ENCODE peak calls at places on chromosomes 3 and 15, in seven cellular contexts. X is brain microvascular endothelial cell, B is BE2C, Z is fibroblast of lung, P is bronchial epithelial cell, K is esophagus squamous epithelium, I is heart left ventricle. T is an unnamed sample.

GRCh38 chr3:29202368-29202767 is 78.5 kb upstream of the RBMS3 start:
- DNase-seq in P (peak), B (no peak), Z (peak), K (no peak), I (no peak), X (no peak), T (no peak)

GRCh38 chr3:16151109-16151508 is 23.4 kb upstream of the GALNT15 start:
- DNase-seq in K (no peak), Z (peak), I (peak), P (peak), X (peak), B (no peak), T (no peak)

GRCh38 chr15:27679621-27680521 is 419.2 kb downstream of the OCA2 start:
- DNase-seq in K (no peak), Z (peak), P (no peak), X (no peak), B (peak), I (no peak), T (no peak)

GRCh38 chr15:92166751-92167412 is 226.8 kb upstream of the ST8SIA2 start:
- DNase-seq in B (peak), Z (no peak), X (no peak), I (peak), P (no peak), K (no peak), T (no peak)

GRCh38 chr3:104715972-104716371 is 650.7 kb upstream of the ALCAM start:
- DNase-seq in K (no peak), Z (no peak), I (no peak), P (no peak), B (peak), X (no peak), T (no peak)

GRCh38 chr15:89105147-89105546 is 16.9 kb downstream of the ABHD2 start:
- DNase-seq in Z (peak), K (no peak), X (peak), I (no peak), P (peak), B (no peak), T (no peak)

GRCh38 chr3:50473768-50474167 is 29.7 kb downstream of the CACNA2D2 start:
- DNase-seq in B (no peak), Z (no peak), X (no peak), I (peak), P (no peak), K (no peak), T (no peak)

GRCh38 chr3:52153389-52154096 is 680 bp downstream of the POC1A start:
- DNase-seq in X (peak), Z (no peak), K (no peak), P (peak), I (no peak), B (no peak), T (no peak)

GRCh38 chr3:177341766-177342165 is 144.5 kb upstream of the TBL1XR1 start:
- DNase-seq in Z (no peak), P (no peak), K (no peak), I (no peak), B (no peak), X (no peak), T (no peak)

GRCh38 chr15:25864966-25865365 is 1.8 kb upstream of the ATP10A start:
- DNase-seq in P (no peak), I (no peak), B (no peak), X (no peak), K (no peak), Z (no peak), T (no peak)

GRCh38 chr3:49469037-49469875 is 811 bp upstream of the DAG1 start:
- DNase-seq in K (no peak), X (peak), B (peak), P (peak), I (peak), Z (peak), T (no peak)

GRCh38 chr3:29912600-29913288 is 631.9 kb downstream of the RBMS3 start:
- DNase-seq in I (no peak), P (no peak), Z (no peak), X (no peak), B (no peak), K (no peak), T (no peak)

GRCh38 chr3:67876261-67876660 is 221.8 kb upstream of the SUCLG2 start:
- DNase-seq in I (no peak), X (no peak), K (no peak), B (no peak), Z (no peak), P (no peak), T (no peak)

GRCh38 chr3:94336076-94336741 is 273.3 kb downstream of the NSUN3 start:
- DNase-seq in K (no peak), X (peak), B (no peak), Z (peak), I (no peak), P (peak), T (no peak)

GRCh38 chr3:169146112-169146665 is 517.3 kb downstream of the MECOM start:
- DNase-seq in Z (peak), I (peak), K (no peak), X (peak), B (peak), P (peak), T (peak)

GRCh38 chr15:48385431-48385830 is 54.2 kb downstream of the DUT start:
- DNase-seq in I (no peak), B (no peak), P (peak), K (no peak), X (peak), Z (peak), T (no peak)

GRCh38 chr15:69293741-69294615 is 4.7 kb upstream of the PAQR5 start:
- DNase-seq in K (no peak), X (no peak), Z (no peak), P (no peak), B (no peak), I (no peak), T (no peak)

GRCh38 chr3:48446425-48447193 is at the start of gene ATRIP:
- DNase-seq in Z (peak), K (peak), I (peak), B (peak), P (peak), X (peak), T (peak)
- TF ChIP-seq CTCF in Z (no peak), K (no peak), I (no peak), B (no peak), P (peak), X (no peak), T (no peak)

DNA sequence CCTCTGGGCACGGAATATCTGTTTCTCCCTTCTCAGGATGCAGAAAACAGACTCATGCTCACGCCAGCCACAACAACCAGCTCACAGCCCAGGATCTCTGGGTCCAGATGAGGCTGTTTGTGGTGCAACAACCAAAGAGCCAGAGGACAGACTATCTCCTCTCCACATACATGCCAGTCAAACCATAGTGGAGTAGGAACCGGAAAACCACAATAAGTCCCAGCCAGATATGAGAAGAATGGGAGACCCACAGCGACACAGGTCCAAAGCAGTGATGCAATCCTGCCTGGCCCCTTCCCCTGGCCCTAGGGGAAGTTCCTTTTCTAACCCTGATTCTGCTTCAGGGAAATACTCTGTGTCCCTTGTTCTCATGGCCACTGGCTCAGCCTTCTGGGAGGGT is 27.6 kb downstream of the MEX3B start:
- DNase-seq in X (no peak), Z (no peak), I (no peak), B (no peak), K (no peak), P (no peak), T (no peak)
- TF ChIP-seq CTCF in X (no peak), Z (no peak), I (no peak), B (no peak), K (no peak), P (no peak), T (no peak)

GRCh38 chr15:66908503-66909095 is 156.8 kb upstream of the SMAD3 start:
- DNase-seq in B (no peak), Z (no peak), K (no peak), I (no peak), P (no peak), X (no peak), T (no peak)

GRCh38 chr15:66906660-66907059 is 158.7 kb upstream of the SMAD3 start:
- DNase-seq in Z (no peak), K (no peak), P (no peak), B (no peak), X (no peak), I (no peak), T (no peak)

GRCh38 chr15:66905185-66905584 is 160.2 kb upstream of the SMAD3 start:
- DNase-seq in I (no peak), B (no peak), Z (no peak), X (no peak), K (no peak), P (no peak), T (no peak)

GRCh38 chr15:66907826-66908502 is 157.4 kb upstream of the SMAD3 start:
- DNase-seq in Z (no peak), P (no peak), K (no peak), I (peak), B (no peak), X (no peak), T (no peak)

GRCh38 chr15:66905954-66906353 is 159.4 kb upstream of the SMAD3 start:
- DNase-seq in I (no peak), K (no peak), B (no peak), Z (no peak), X (no peak), P (no peak), T (no peak)
- TF ChIP-seq CTCF in I (no peak), K (no peak), B (peak), Z (peak), X (peak), P (no peak), T (no peak)

GRCh38 chr3:195249057-195249770 is 21.7 kb downstream of the XXYLT1 start:
- DNase-seq in P (no peak), X (no peak), Z (no peak), B (no peak), K (no peak), I (no peak), T (no peak)

GRCh38 chr3:195249858-195250464 is 21.0 kb downstream of the XXYLT1 start:
- DNase-seq in P (no peak), I (peak), B (no peak), X (no peak), Z (no peak), K (no peak), T (no peak)

GRCh38 chr3:195248281-195248680 is 22.7 kb downstream of the XXYLT1 start:
- DNase-seq in Z (no peak), B (no peak), X (no peak), K (no peak), I (no peak), P (no peak), T (no peak)

GRCh38 chr3:195251336-195252065 is 19.5 kb downstream of the XXYLT1 start:
- DNase-seq in P (no peak), B (no peak), X (no peak), K (no peak), Z (no peak), I (peak), T (peak)

GRCh38 chr3:195250473-195251251 is 20.3 kb downstream of the XXYLT1 start:
- DNase-seq in X (peak), I (peak), Z (peak), B (peak), K (no peak), P (no peak), T (peak)
- TF ChIP-seq CTCF in X (peak), I (peak), Z (peak), B (peak), K (peak), P (no peak), T (peak)

GRCh38 chr3:43790476-43790875 is 99.7 kb downstream of the ABHD5 start:
- DNase-seq in X (no peak), I (no peak), P (no peak), B (no peak), Z (no peak), K (no peak), T (no peak)

GRCh38 chr3:43789028-43789427 is 98.3 kb downstream of the ABHD5 start:
- DNase-seq in K (no peak), B (no peak), I (no peak), X (no peak), Z (no peak), P (no peak), T (no peak)

GRCh38 chr3:43792904-43793303 is 102.2 kb downstream of the ABHD5 start:
- DNase-seq in Z (no peak), X (no peak), K (no peak), B (no peak), P (no peak), I (no peak), T (no peak)

GRCh38 chr3:43790060-43790459 is 99.3 kb downstream of the ABHD5 start:
- DNase-seq in X (no peak), Z (no peak), K (no peak), B (no peak), I (no peak), P (no peak), T (no peak)

DNA sequence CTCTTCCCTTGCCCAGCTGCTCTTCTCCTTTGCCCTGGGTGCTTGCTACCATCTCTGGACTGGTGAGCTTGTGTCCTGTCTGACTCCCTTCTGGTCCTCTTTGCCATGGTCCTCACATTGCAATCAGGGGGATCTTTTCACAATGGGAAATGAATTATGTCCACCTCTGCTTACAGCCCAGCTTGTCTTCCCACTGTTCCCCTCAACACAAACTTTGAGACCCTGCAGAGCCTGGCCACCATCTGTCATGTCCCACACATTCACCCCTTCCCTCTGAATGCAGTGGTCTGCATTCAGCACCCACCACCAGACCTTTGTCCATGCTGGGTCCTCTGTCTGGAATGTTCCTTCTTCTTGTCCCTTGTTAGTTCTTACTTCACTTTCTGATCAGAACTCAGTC is 100.5 kb downstream of the ABHD5 start:
- DNase-seq in K (no peak), B (no peak), I (no peak), X (no peak), P (no peak), Z (no peak), T (no peak)
- TF ChIP-seq CTCF in K (no peak), B (no peak), I (no peak), X (no peak), P (no peak), Z (no peak), T (no peak)

DNA sequence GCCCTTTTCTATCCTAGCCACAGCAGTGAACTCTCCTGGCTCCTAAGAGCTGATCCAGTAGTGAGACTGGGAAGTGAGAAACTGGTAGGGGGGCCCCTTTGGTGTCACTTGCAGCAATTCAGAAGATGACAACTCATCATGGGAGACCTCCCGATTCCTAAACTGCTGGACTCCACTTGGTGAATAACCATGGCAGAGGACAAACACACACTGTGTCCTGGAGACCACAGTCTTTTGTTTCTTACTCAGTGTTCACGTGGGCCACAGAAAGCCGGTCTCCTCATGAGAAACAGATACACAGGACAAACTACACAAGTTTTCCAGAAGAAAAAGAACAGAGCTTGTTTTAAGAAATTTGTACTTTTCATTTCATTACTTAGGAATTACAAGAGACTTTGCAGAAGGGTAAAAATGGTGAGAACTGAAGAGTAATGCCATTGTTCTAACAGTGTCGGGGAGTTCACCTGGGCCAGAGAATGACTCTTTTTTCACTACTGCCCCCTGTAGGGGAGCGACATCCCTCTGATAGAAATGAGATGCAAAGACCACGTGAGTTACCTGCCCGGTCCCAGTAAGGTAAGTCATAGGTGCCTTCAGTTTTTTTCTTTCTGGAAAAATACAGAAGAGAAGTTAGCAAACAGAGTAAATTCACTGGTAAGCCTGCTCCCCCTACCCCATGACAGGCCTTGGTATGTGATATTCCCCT is 38.1 kb downstream of the ST3GAL6 start:
- DNase-seq in I (no peak), X (no peak), P (no peak), Z (no peak), K (no peak), B (no peak), T (no peak)
- TF ChIP-seq CTCF in I (peak), X (peak), P (no peak), Z (peak), K (no peak), B (peak), T (no peak)

T was measured in GM13976.